ENCODE peak calls at places on chromosomes 6 and 20, in ten cellular contexts. K is BJ; N is kidney glomerular epithelial cell; G is activated T-helper 2 cell treated with anti-CD3 and anti-CD28 coated beads, Interferon-gamma antibody, Interleukin-2, Interleukin-4, amounts not matched to agents 10 μg/mL and 5 μg/mL and 100 μg/mL, durations not matched to agents 14 hours and 24 hours and 36 hours; P is ecto neural progenitor cell; J is activated naive CD4-positive, alpha-beta T cell; Z is IMR-90; T is Calu3; M is HuH-7.5; F is Kasumi-1. Q is an unnamed sample.

GRCh38 chr20:21180248-21180647 is 54.4 kb downstream of the KIZ start:
- DNase-seq in K (no peak), N (no peak), G (no peak), P (no peak), J (no peak), Z (no peak), T (no peak), M (no peak), F (no peak), Q (no peak)

GRCh38 chr20:49786671-49787370 is 25.8 kb upstream of the SLC9A8 start:
- DNase-seq in K (no peak), N (no peak), G (no peak), P (no peak), J (no peak), Z (peak), T (no peak), M (no peak), F (no peak), Q (peak)

GRCh38 chr6:144723431-144723830 is 438.3 kb downstream of the UTRN start:
- DNase-seq in K (no peak), N (no peak), G (no peak), P (no peak), J (no peak), Z (no peak), T (no peak), M (no peak), F (no peak), Q (peak)

GRCh38 chr20:50726955-50727791 is 4.2 kb upstream of the PARD6B start:
- DNase-seq in K (no peak), N (peak), G (no peak), P (no peak), J (no peak), Z (no peak), T (no peak), M (no peak), F (no peak), Q (no peak)

GRCh38 chr6:123598011-123598410 is 38.7 kb downstream of the TRDN start:
- DNase-seq in K (no peak), N (no peak), G (no peak), P (no peak), J (no peak), Z (no peak), T (no peak), M (no peak), F (no peak), Q (no peak)

GRCh38 chr6:108874470-108875160 is 26.4 kb downstream of the ARMC2 start:
- DNase-seq in K (peak), N (no peak), G (peak), P (no peak), J (no peak), Z (peak), T (no peak), M (no peak), F (peak), Q (peak)

GRCh38 chr6:71879016-71879415 is 7.3 kb upstream of the RIMS1 start:
- DNase-seq in K (peak), N (peak), G (no peak), P (no peak), J (no peak), Z (peak), T (no peak), M (no peak), F (no peak), Q (no peak)

GRCh38 chr6:21026576-21027273 is 492.5 kb downstream of the CDKAL1 start:
- DNase-seq in K (peak), N (peak), G (no peak), P (no peak), J (no peak), Z (peak), T (no peak), M (no peak), F (no peak), Q (no peak)

GRCh38 chr20:38404016-38404415 is 31.1 kb downstream of the SNHG17 start:
- DNase-seq in K (no peak), N (no peak), G (no peak), P (no peak), J (no peak), Z (no peak), T (no peak), M (no peak), F (no peak), Q (no peak)

GRCh38 chr6:168441434-168442391 is 729 bp downstream of the SMOC2 start:
- DNase-seq in K (no peak), N (no peak), G (no peak), P (peak), J (no peak), Z (no peak), T (no peak), M (no peak), F (no peak), Q (no peak)

GRCh38 chr6:127489248-127489647 is 29.9 kb downstream of the MTCL3 start:
- DNase-seq in K (no peak), N (no peak), G (no peak), P (no peak), J (no peak), Z (no peak), T (no peak), M (no peak), F (no peak), Q (no peak)

GRCh38 chr6:132937466-132937906 is 123.1 kb downstream of the RPS12 start:
- DNase-seq in K (no peak), N (peak), G (no peak), P (no peak), J (no peak), Z (peak), T (peak), M (peak), F (peak), Q (peak)

GRCh38 chr20:41265931-41266330 is 51.6 kb downstream of the ZHX3 start:
- DNase-seq in K (no peak), N (no peak), G (no peak), P (no peak), J (no peak), Z (no peak), T (no peak), M (no peak), F (no peak), Q (no peak)

GRCh38 chr20:18719426-18719825 is 94.2 kb upstream of the SCP2D1 start:
- DNase-seq in K (no peak), N (no peak), G (no peak), P (no peak), J (no peak), Z (peak), T (no peak), M (no peak), F (no peak), Q (no peak)

GRCh38 chr6:105397987-105398386 is 4.9 kb downstream of the PREP start:
- DNase-seq in K (no peak), N (no peak), G (no peak), P (no peak), J (no peak), Z (no peak), T (no peak), M (no peak), F (no peak), Q (no peak)

Q was measured in NB4.